ENCODE peak calls at places on chromosomes 5 and 9, in four cellular contexts. One of them, this sample, is unnamed.

GRCh38 chr5:10520716-10521115 is 43.2 kb upstream of the ANKRD33B start:
- DNase-seq in astrocyte of the hippocampus: no peak
- DNase-seq in ELR: no peak
- DNase-seq in ACHN: no peak
- DNase-seq in this sample: no peak

GRCh38 chr5:51373880-51374523 is 9.2 kb upstream of the ISL1 start:
- DNase-seq in astrocyte of the hippocampus: peak
- DNase-seq in ELR: no peak
- DNase-seq in ACHN: no peak
- DNase-seq in this sample: no peak

GRCh38 chr5:171852255-171852681 is 66.7 kb downstream of the SMIM23 start:
- DNase-seq in astrocyte of the hippocampus: no peak
- DNase-seq in ELR: peak
- DNase-seq in ACHN: no peak
- DNase-seq in this sample: peak

GRCh38 chr5:137304227-137304874 is 194.8 kb downstream of the SPOCK1 start:
- DNase-seq in astrocyte of the hippocampus: no peak
- DNase-seq in ELR: no peak
- DNase-seq in ACHN: no peak
- DNase-seq in this sample: no peak

GRCh38 chr5:172957458-172957857 is 1.8 kb upstream of the RPL26L1 start:
- DNase-seq in astrocyte of the hippocampus: no peak
- DNase-seq in ELR: no peak
- DNase-seq in ACHN: no peak
- DNase-seq in this sample: no peak

GRCh38 chr5:44614845-44615244 is 193.9 kb upstream of the MRPS30 start:
- DNase-seq in astrocyte of the hippocampus: no peak
- DNase-seq in ELR: no peak
- DNase-seq in ACHN: no peak
- DNase-seq in this sample: no peak

GRCh38 chr9:38256461-38256860 is 136.0 kb upstream of the ALDH1B1 start:
- DNase-seq in astrocyte of the hippocampus: no peak
- DNase-seq in ELR: no peak
- DNase-seq in ACHN: no peak
- DNase-seq in this sample: no peak

GRCh38 chr9:28758346-28758745 is 1185.1 kb upstream of the C9orf72 start:
- DNase-seq in astrocyte of the hippocampus: no peak
- DNase-seq in ELR: no peak
- DNase-seq in ACHN: no peak
- DNase-seq in this sample: no peak